ENCODE peak calls at places on chromosome 19, in eight cellular contexts. Q, T, N, W, S, Y, J and X are unnamed samples.

GRCh38 chr19:7915250-7916136 is 863 bp downstream of the TGFBR3L start:
- DNase-seq in T (peak; percentile 12), W (no peak), Q (no peak), S (no peak), N (no peak), Y (no peak), J (no peak), X (peak; percentile 24)

GRCh38 chr19:55519461-55520311 is 17.2 kb downstream of the SBK2 start:
- DNase-seq in Q (no peak), W (no peak), Y (peak; percentile 98), S (no peak), T (no peak), N (peak; percentile 85), J (peak; percentile 72), X (no peak)

GRCh38 chr19:18233224-18233825 is 7.1 kb upstream of the PDE4C start:
- DNase-seq in Q (no peak), T (no peak), J (no peak), N (peak; percentile 69), W (no peak), S (peak; percentile 55), Y (peak; percentile 39), X (peak; percentile 28)

GRCh38 chr19:54461201-54462071 is 2.1 kb downstream of the LENG9 start:
- DNase-seq in W (no peak), Q (no peak), N (no peak), J (no peak), Y (peak; percentile 54), S (no peak), T (no peak), X (no peak)

GRCh38 chr19:37227996-37228395 is 10.0 kb downstream of the ZNF383 start:
- DNase-seq in J (no peak), S (no peak), N (no peak), W (no peak), Y (no peak), T (no peak), Q (no peak), X (no peak)

GRCh38 chr19:1502433-1503088 is 10.3 kb downstream of the ADAMTSL5 start:
- DNase-seq in W (no peak), Q (no peak), J (no peak), N (no peak), T (no peak), S (no peak), Y (no peak), X (no peak)

GRCh38 chr19:6556480-6556879 is 25.7 kb downstream of the TNFSF9 start:
- DNase-seq in T (no peak), Y (no peak), J (no peak), S (no peak), Q (no peak), N (no peak), W (no peak), X (no peak)

GRCh38 chr19:1259873-1260748 is 9.0 kb upstream of the CIRBP start:
- DNase-seq in T (no peak), J (no peak), W (no peak), S (no peak), Q (no peak), N (no peak), Y (no peak), X (no peak)

GRCh38 chr19:2251577-2252480 is 2.7 kb downstream of the AMH start:
- DNase-seq in Y (no peak), N (no peak), T (no peak), J (no peak), W (no peak), S (no peak), Q (no peak), X (no peak)

GRCh38 chr19:51703655-51704515 is 10.8 kb downstream of the SPACA6 start:
- DNase-seq in J (peak; percentile 87), Y (peak; percentile 89), T (peak; percentile 98), N (peak; percentile 93), S (peak; percentile 95), W (peak; percentile 97), Q (peak; percentile 98), X (peak; percentile 99)
- TF ChIP-seq POLR2A in J (peak; percentile 65), Y (peak; percentile 78), T (peak; percentile 49), N (peak; percentile 57), S (peak; percentile 79), W (peak; percentile 92), Q (peak; percentile 67), X (peak; percentile 87)

DNA sequence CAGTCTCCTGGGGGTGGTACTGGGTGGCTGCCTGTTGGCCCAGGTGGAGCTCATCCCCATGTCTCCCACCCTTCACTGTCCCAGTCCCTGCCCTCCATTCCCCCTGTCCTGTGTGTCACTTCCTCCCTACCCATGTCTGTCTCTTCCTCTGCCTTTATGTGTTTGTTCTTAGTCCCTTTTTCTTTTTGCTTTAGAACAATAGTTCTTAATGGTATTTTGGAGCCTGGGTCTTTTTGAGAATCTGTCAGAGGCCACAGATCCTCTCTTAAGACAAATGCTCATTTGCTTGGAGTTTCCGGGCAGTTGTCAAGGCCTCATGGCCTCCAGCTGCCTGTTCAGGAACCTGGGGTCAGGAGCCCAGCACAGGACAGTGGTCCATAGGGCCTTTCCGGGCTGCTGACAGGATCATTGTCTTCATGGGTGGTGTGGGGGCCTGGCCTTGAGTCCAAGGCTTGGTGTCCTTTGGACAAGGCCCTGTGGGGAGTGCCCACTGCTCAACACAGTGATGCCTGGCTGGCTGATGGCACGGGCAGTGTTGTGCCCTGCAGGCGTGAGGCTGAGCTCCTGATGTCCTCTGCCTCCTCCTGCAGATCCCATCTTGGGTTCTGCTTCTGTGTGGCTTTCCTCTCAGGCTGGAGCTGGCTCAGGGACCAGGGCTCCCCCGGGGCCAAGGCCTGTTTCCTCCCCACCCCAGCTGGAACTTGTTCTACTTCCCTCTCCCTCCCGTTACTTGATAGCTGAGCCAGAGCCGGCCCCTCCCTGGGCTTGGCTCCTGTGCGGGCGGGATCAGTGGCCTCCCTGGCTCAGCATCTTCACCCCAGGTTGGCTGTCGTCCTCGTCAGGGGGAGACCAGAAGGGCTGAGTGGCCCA is 3.5 kb downstream of the EGLN2 start:
- DNase-seq in W (no peak), T (peak; percentile 65), Q (no peak), S (no peak), N (no peak), Y (no peak), J (peak; percentile 80), X (peak; percentile 79)
- H3K4me1 ChIP-seq in W (peaks cover 67% of the 10 kb centered on the region), T (peaks cover 8% of the 10 kb centered on the region), Q (peaks cover 74% of the 10 kb centered on the region), S (peaks cover 82% of the 10 kb centered on the region), N (peaks cover 67% of the 10 kb centered on the region), Y (peaks cover 40% of the 10 kb centered on the region), J (peaks cover 77% of the 10 kb centered on the region), X (peaks cover 55% of the 10 kb centered on the region)

GRCh38 chr19:45066921-45067661 is 9.2 kb downstream of the ZNF296 start:
- DNase-seq in T (no peak), Q (no peak), W (no peak), J (no peak), S (no peak), N (no peak), Y (no peak), X (no peak)
- TF ChIP-seq POLR2A in T (no peak), Q (no peak), W (no peak), J (no peak), S (no peak), N (no peak), Y (no peak), X (no peak)

GRCh38 chr19:41083516-41083915 is 4.7 kb upstream of the CYP2A13 start:
- DNase-seq in S (no peak), W (no peak), N (no peak), T (no peak), Q (no peak), Y (no peak), J (no peak), X (no peak)

GRCh38 chr19:41089955-41090354 is 1.7 kb downstream of the CYP2A13 start:
- DNase-seq in S (no peak), Q (no peak), Y (no peak), N (no peak), W (no peak), T (no peak), J (no peak), X (no peak)

GRCh38 chr19:41088151-41088550 is at the start of gene CYP2A13:
- DNase-seq in J (no peak), T (no peak), S (no peak), W (no peak), Q (no peak), Y (no peak), N (no peak), X (no peak)

DNA sequence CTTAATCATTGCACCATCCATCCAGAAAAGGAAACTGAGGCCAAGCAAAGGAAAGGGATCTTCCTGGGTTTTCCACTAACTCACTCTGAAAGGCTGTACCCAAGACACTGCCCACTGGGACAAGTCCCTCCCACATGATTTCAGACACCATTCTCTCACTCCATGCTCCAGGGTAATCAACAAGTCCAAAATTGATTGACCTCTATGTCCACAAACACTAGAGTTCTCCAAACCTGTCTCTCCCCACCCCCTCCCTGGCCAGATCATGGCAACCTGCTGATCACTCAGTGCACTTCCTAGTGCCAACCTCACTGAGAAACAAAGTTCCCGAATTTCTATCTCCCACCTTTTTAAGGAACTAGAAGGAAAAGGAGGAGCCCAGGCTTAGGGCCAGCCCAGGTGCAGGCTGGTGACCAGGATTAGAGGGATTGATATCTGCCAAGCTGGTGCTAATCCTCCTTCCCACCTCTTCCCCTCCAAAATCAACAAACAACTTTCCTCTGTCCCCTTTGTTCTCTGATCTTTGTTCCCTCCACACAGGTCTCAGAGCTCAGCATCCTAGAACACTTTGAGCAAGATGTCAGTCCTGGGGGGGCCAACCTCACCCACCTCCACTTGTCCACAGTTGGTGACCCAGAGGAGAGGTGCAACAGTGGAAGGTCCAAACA is 2.4 kb upstream of the CYP2A13 start:
- DNase-seq in Q (no peak), J (no peak), T (no peak), W (no peak), S (no peak), Y (no peak), N (no peak), X (no peak)
- H3K4me1 ChIP-seq in Q (no peaks in the 10 kb centered on the region), J (no peaks in the 10 kb centered on the region), T (no peaks in the 10 kb centered on the region), W (no peaks in the 10 kb centered on the region), S (no peaks in the 10 kb centered on the region), Y (no peaks in the 10 kb centered on the region), N (peaks cover 6% of the 10 kb centered on the region), X (no peaks in the 10 kb centered on the region)

DNA sequence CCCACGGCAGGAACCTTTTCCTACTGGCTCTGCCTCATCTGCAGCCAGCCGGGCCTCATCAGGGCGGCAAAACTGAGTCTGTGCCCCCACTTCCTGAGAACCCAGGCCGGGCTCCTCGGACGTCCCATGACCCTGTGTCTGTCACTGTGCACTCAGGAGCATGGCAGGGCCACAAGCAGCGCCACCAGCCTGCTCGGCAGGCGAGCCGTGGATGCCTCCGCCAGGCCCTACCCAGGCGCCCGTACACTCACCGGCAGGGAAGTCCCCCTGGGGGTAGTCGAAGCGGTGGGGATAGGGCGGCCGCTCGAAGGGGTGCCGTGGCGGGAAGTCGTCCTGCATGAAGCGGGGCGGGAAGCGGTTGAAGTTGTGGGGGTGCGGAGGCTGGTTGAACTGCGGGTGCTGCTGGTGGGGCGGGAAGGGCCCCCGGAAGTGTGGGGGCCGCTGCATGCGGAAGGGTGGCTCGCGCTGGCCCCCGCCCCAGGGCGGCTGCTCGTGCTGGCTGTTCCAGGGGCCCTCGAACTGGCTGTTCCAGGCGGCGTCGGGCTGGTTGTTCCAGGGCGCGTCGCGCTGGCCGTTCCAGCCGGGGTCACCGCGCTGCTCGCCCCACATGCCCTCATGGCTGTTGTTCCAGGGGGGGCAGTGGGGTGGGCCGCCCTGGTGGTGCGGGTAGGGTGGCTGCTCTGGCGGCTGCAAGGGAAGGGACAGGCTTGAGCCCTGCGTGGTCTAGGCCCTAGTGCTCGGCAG is 17.1 kb downstream of the CHERP start:
- DNase-seq in W (no peak), Y (no peak), J (no peak), S (no peak), N (no peak), T (no peak), Q (no peak), X (no peak)
- TF ChIP-seq POLR2A in W (no peak), Y (no peak), J (no peak), S (no peak), N (no peak), T (no peak), Q (no peak), X (no peak)

GRCh38 chr19:45514376-45515051 is 7.2 kb downstream of the VASP start:
- DNase-seq in J (no peak), S (peak; percentile 68), Q (no peak), N (no peak), T (no peak), Y (no peak), W (no peak), X (no peak)
- H3K4me1 ChIP-seq in J (peaks cover 9% of the 10 kb centered on the region), S (peaks cover 30% of the 10 kb centered on the region), Q (peaks cover 41% of the 10 kb centered on the region), N (peaks cover 75% of the 10 kb centered on the region), T (no peaks in the 10 kb centered on the region), Y (peaks cover 7% of the 10 kb centered on the region), W (peaks cover 25% of the 10 kb centered on the region), X (peaks cover 4% of the 10 kb centered on the region)